ENCODE peak calls at places on chromosomes 6 and 20, in ten cellular contexts. E is mammary epithelial cell, Q is fibroblast of the aortic adventitia, D is adrenal gland, X is mucosa of descending colon, V is D721Med, H is nephron progenitor cell, I is AG10803, R is AG09309, C is H1. T is an unnamed sample.

GRCh38 chr6:13273931-13274706 is 54.2 kb downstream of the TBC1D7 start:
- DNase-seq in X (no peak), E (no peak), D (peak; percentile 31), V (no peak), R (no peak), Q (no peak), H (no peak), C (no peak), I (no peak), T (no peak)

GRCh38 chr6:105485456-105485855 is 82.6 kb upstream of the PREP start:
- DNase-seq in Q (no peak), V (no peak), H (no peak), R (no peak), X (peak; percentile 27), D (no peak), C (no peak), E (no peak), I (no peak), T (peak; percentile 70)

GRCh38 chr6:44099192-44099591 is 28.1 kb downstream of the MRPL14 start:
- DNase-seq in Q (no peak), X (no peak), V (no peak), H (no peak), I (no peak), E (no peak), C (no peak), D (no peak), R (no peak), T (no peak)

GRCh38 chr6:36139991-36140710 is 9.8 kb downstream of the MAPK13 start:
- DNase-seq in I (no peak), C (no peak), Q (no peak), R (no peak), V (no peak), X (no peak), H (no peak), E (no peak), D (peak; percentile 50), T (peak; percentile 34)

GRCh38 chr6:89368107-89368506 is 15.6 kb upstream of the UBE2J1 start:
- DNase-seq in Q (peak; percentile 71), I (peak; percentile 34), E (peak; percentile 26), V (no peak), C (peak; percentile 82), H (peak; percentile 79), X (peak; percentile 57), R (no peak), D (peak; percentile 79), T (peak; percentile 77)

GRCh38 chr6:80594461-80594860 is 488.0 kb downstream of the BCKDHB start:
- DNase-seq in C (no peak), H (no peak), R (no peak), Q (no peak), D (no peak), E (peak; percentile 23), V (no peak), I (peak; percentile 12), X (no peak), T (no peak)

GRCh38 chr20:19688031-19688806 is 69.8 kb upstream of the RIN2 start:
- DNase-seq in X (peak; percentile 83), E (peak; percentile 84), Q (peak; percentile 90), D (peak; percentile 80), C (peak; percentile 64), H (peak; percentile 54), I (peak; percentile 95), R (peak; percentile 89), V (no peak), T (no peak)

GRCh38 chr6:62283828-62284411 is 2.1 kb downstream of the KHDRBS2 start:
- DNase-seq in C (no peak), D (peak; percentile 57), H (peak; percentile 20), R (no peak), I (peak; percentile 9), V (no peak), X (no peak), E (no peak), Q (peak; percentile 6), T (peak; percentile 55)

GRCh38 chr6:44933113-44933512 is 395.0 kb upstream of the RUNX2 start:
- DNase-seq in Q (no peak), D (no peak), R (no peak), C (no peak), H (no peak), X (no peak), V (no peak), I (no peak), E (no peak), T (no peak)

GRCh38 chr6:75922226-75922625 is 150.2 kb downstream of the IMPG1 start:
- DNase-seq in X (no peak), V (no peak), E (peak; percentile 38), D (no peak), H (no peak), Q (no peak), C (no peak), I (peak; percentile 13), R (no peak), T (no peak)

GRCh38 chr6:41786451-41787218 is 859 bp upstream of the TOMM6 start:
- DNase-seq in D (peak; percentile 89), I (peak; percentile 73), C (peak; percentile 95), E (peak; percentile 77), Q (peak; percentile 61), H (peak; percentile 95), X (peak; percentile 96), R (no peak), V (peak; percentile 84), T (peak; percentile 89)

GRCh38 chr20:3071610-3072529 is at the start of gene OXT:
- DNase-seq in H (peak; percentile 37), I (no peak), E (no peak), R (no peak), D (no peak), Q (no peak), V (no peak), X (peak; percentile 56), C (peak; percentile 74), T (no peak)

GRCh38 chr6:170250981-170251775 is 39.7 kb downstream of the DLL1 start:
- DNase-seq in E (no peak), V (no peak), H (no peak), D (no peak), I (no peak), R (no peak), C (no peak), Q (no peak), X (no peak), T (no peak)

GRCh38 chr6:129497591-129498555 is 212.1 kb downstream of the ARHGAP18 start:
- DNase-seq in R (peak; percentile 68), E (peak; percentile 33), V (no peak), Q (no peak), I (peak; percentile 48), C (no peak), D (no peak), H (no peak), X (no peak), T (no peak)

GRCh38 chr20:62708591-62709536 is at the start of gene NTSR1:
- DNase-seq in D (no peak), E (peak; percentile 40), H (peak; percentile 54), Q (peak; percentile 24), I (no peak), X (no peak), R (no peak), V (peak; percentile 61), C (peak; percentile 79), T (no peak)
- TF ChIP-seq CTCF in D (no peak), E (no peak), H (no peak), Q (no peak), I (no peak), X (no peak), R (no peak), V (no peak), C (peak; percentile 23), T (no peak)

GRCh38 chr6:16337280-16337975 is 99.0 kb downstream of the GMPR start:
- DNase-seq in C (no peak), D (peak; percentile 85), E (no peak), I (peak; percentile 99), X (peak; percentile 77), H (no peak), R (peak; percentile 83), Q (peak; percentile 100), V (no peak), T (no peak)

GRCh38 chr6:16336056-16336810 is 97.8 kb downstream of the GMPR start:
- DNase-seq in E (peak; percentile 59), C (no peak), I (peak; percentile 62), Q (no peak), H (no peak), D (no peak), V (no peak), X (no peak), R (no peak), T (no peak)

GRCh38 chr6:16335176-16335575 is 96.8 kb downstream of the GMPR start:
- DNase-seq in C (no peak), X (no peak), R (no peak), D (no peak), I (peak; percentile 17), V (no peak), E (no peak), Q (no peak), H (no peak), T (no peak)

GRCh38 chr6:16339263-16339587 is 100.8 kb downstream of the GMPR start:
- DNase-seq in C (no peak), D (no peak), E (no peak), V (no peak), R (no peak), I (no peak), H (no peak), X (no peak), Q (no peak), T (no peak)

DNA sequence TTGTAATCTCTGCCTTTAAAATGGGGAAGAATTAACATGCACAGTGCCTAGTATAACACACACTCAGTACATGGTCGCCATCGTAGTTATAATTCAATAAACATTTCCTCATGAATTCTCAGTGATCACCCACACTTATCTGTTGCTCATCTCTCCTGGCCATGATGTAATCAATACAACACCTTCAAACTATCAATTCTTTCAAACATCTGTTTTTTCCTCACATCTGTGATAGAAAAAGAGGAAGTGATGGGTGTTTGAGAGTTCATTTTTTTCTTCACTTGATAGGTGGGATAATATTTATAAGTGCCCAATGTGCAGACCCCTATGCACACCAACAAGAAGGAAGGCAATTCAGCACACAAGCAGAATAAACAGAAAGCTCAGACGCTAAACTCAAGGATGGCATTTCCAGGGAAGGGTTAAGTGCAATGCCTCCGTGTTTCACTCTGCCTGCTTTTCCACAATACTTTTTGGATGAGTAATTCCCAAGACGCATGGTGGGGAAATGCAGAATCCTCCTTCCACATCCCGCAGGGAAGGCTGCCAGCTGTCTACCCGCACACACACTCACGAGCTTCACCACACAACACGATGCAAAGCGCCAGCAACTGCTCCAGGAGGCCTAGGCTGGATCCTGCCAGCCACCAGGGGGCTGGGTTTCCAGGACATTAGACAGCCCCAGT is 100.3 kb downstream of the GMPR start:
- DNase-seq in V (no peak), Q (peak; percentile 100), X (peak; percentile 60), C (no peak), H (peak; percentile 32), E (peak; percentile 86), R (peak; percentile 99), I (peak; percentile 100), D (peak; percentile 85), T (no peak)
- TF ChIP-seq CTCF in V (no peak), Q (peak; percentile 92), X (no peak), C (peak; percentile 53), H (peak; percentile 34), E (peak; percentile 58), R (peak; percentile 82), I (peak; percentile 79), D (peak; percentile 31), T (peak; percentile 31)

GRCh38 chr20:311603-312002 is 13.7 kb upstream of the SOX12 start:
- DNase-seq in I (no peak), V (no peak), H (no peak), R (no peak), C (no peak), E (no peak), D (no peak), Q (no peak), X (no peak), T (no peak)
- TF ChIP-seq CTCF in I (no peak), V (no peak), H (no peak), R (no peak), C (no peak), E (no peak), D (no peak), Q (no peak), X (no peak), T (no peak)

GRCh38 chr6:18680842-18681241 is 293.7 kb downstream of the RNF144B start:
- DNase-seq in E (no peak), X (no peak), C (no peak), R (no peak), V (no peak), Q (no peak), I (no peak), H (no peak), D (no peak), T (no peak)
- TF ChIP-seq CTCF in E (peak; percentile 8), X (no peak), C (peak; percentile 35), R (peak; percentile 4), V (peak; percentile 10), Q (no peak), I (peak; percentile 12), H (no peak), D (no peak), T (peak; percentile 28)

T was measured in OCI-LY7.